ENCODE peak calls at places on chromosomes 13 and 19, in eight cellular contexts. P is B cell, U is fibroblast of lung, F is body of pancreas, V is AG10803, E is kidney, C is upper lobe of left lung, M is GM12865. Q is an unnamed sample.

GRCh38 chr19:10288662-10289166 is 1.0 kb upstream of the ICAM5 start:
- DNase-seq in V (no peak), F (no peak), P (peak; percentile 26), C (peak; percentile 90), E (no peak), M (peak; percentile 86), U (peak; percentile 49), Q (no peak)

GRCh38 chr13:36850790-36851438 is 31.9 kb downstream of the RFXAP start:
- DNase-seq in E (no peak), P (no peak), C (no peak), M (peak; percentile 8), F (no peak), V (peak; percentile 1), U (no peak), Q (no peak)

GRCh38 chr19:3836887-3837286 is 32.0 kb downstream of the ZFR2 start:
- DNase-seq in P (no peak), U (no peak), M (no peak), E (no peak), V (no peak), C (no peak), F (no peak), Q (no peak)

GRCh38 chr13:48783181-48783630 is 129.5 kb downstream of the CYSLTR2 start:
- DNase-seq in V (peak; percentile 98), M (no peak), P (no peak), U (peak; percentile 83), E (peak; percentile 84), C (no peak), F (peak; percentile 54), Q (peak; percentile 88)

GRCh38 chr19:1063030-1063908 is 3.7 kb upstream of the ARHGAP45 start:
- DNase-seq in V (no peak), E (peak; percentile 81), P (no peak), C (peak; percentile 88), M (peak; percentile 86), U (no peak), F (no peak), Q (no peak)

GRCh38 chr19:57934820-57935665 is at the start of gene ZNF418:
- DNase-seq in P (peak; percentile 58), F (peak; percentile 61), C (peak; percentile 87), M (peak; percentile 77), U (peak; percentile 88), E (peak; percentile 73), V (peak; percentile 81), Q (peak; percentile 44)

GRCh38 chr19:49442793-49443365 is 1.6 kb upstream of the SLC17A7 start:
- DNase-seq in E (peak; percentile 98), C (peak; percentile 94), M (peak; percentile 75), U (peak; percentile 78), P (peak; percentile 82), F (peak; percentile 92), V (peak; percentile 85), Q (no peak)

GRCh38 chr19:32837531-32837930 is 32.0 kb downstream of the SLC7A9 start:
- DNase-seq in E (no peak), U (no peak), C (no peak), V (no peak), F (no peak), M (no peak), P (no peak), Q (no peak)

GRCh38 chr13:102682727-102683126 is 12.1 kb downstream of the METTL21C start:
- DNase-seq in E (no peak), V (no peak), U (no peak), M (no peak), F (no peak), C (no peak), P (no peak), Q (no peak)

GRCh38 chr13:102697264-102697663 is 2.4 kb upstream of the METTL21C start:
- DNase-seq in M (no peak), C (no peak), P (no peak), F (no peak), V (no peak), U (no peak), E (no peak), Q (no peak)

GRCh38 chr19:27742041-27742440 is 1470.9 kb downstream of the UQCRFS1 start:
- DNase-seq in V (no peak), M (no peak), C (no peak), E (no peak), F (no peak), P (no peak), U (peak; percentile 59), Q (no peak)

GRCh38 chr13:69579351-69579750 is 528.3 kb upstream of the ATXN8OS start:
- DNase-seq in U (no peak), F (no peak), P (no peak), C (no peak), M (no peak), V (no peak), E (no peak), Q (no peak)
- TF ChIP-seq CTCF in U (no peak), F (no peak), P (no peak), C (no peak), M (peak; percentile 6), V (no peak), E (no peak), Q (no peak)

GRCh38 chr19:28868836-28869235 is 344.1 kb downstream of the UQCRFS1 start:
- DNase-seq in U (no peak), C (no peak), P (no peak), V (no peak), F (no peak), M (no peak), E (no peak), Q (no peak)

GRCh38 chr19:28869459-28869858 is 343.5 kb downstream of the UQCRFS1 start:
- DNase-seq in F (no peak), M (peak; percentile 55), P (no peak), U (no peak), C (no peak), E (no peak), V (no peak), Q (no peak)

GRCh38 chr19:28867978-28868377 is 345.0 kb downstream of the UQCRFS1 start:
- DNase-seq in E (no peak), C (no peak), P (no peak), M (no peak), U (no peak), F (no peak), V (no peak), Q (no peak)

GRCh38 chr19:28873301-28873700 is 339.6 kb downstream of the UQCRFS1 start:
- DNase-seq in M (no peak), U (no peak), C (no peak), E (no peak), F (no peak), P (no peak), V (no peak), Q (no peak)

GRCh38 chr19:28871099-28871725 is 341.7 kb downstream of the UQCRFS1 start:
- DNase-seq in C (peak; percentile 33), E (no peak), P (no peak), U (no peak), F (no peak), V (no peak), M (no peak), Q (no peak)
- TF ChIP-seq CTCF in C (no peak), E (no peak), P (no peak), U (no peak), F (no peak), V (no peak), M (no peak), Q (no peak)

GRCh38 chr13:20136781-20137703 is 23.8 kb downstream of the GJA3 start:
- DNase-seq in V (no peak), P (peak; percentile 72), F (peak; percentile 60), M (peak; percentile 48), E (no peak), C (peak; percentile 88), U (peak; percentile 9), Q (no peak)
- TF ChIP-seq CTCF in V (peak; percentile 30), P (no peak), F (no peak), M (peak; percentile 24), E (peak; percentile 38), C (peak; percentile 26), U (peak; percentile 38), Q (peak; percentile 53)

GRCh38 chr13:98598043-98598442 is 21.1 kb upstream of the STK24 start:
- DNase-seq in C (no peak), U (no peak), M (no peak), F (no peak), P (no peak), V (no peak), E (no peak), Q (no peak)
- TF ChIP-seq CTCF in C (no peak), U (no peak), M (no peak), F (no peak), P (no peak), V (peak; percentile 14), E (no peak), Q (peak; percentile 25)

GRCh38 chr19:6372594-6373095 is at the start of gene ALKBH7:
- DNase-seq in V (peak; percentile 100), P (peak; percentile 88), C (no peak), F (peak; percentile 100), U (peak; percentile 100), E (peak; percentile 99), M (peak; percentile 100), Q (peak; percentile 97)
- TF ChIP-seq CTCF in V (no peak), P (no peak), C (peak; percentile 5), F (no peak), U (no peak), E (no peak), M (no peak), Q (no peak)

Q was measured in BJ.